ENCODE peak calls at places on chromosomes 4 and X, in seven cellular contexts. K is germinal center; M is activated CD4-positive, alpha-beta T cell treated with anti-CD3 and anti-CD28 coated beads for 24 hours; H is C1 segment of cervical spinal cord; D is neural crest cell; Q is body of pancreas; V is tibial nerve. X is an unnamed sample.

GRCh38 chr4:164424852-164425251 is 329.1 kb upstream of the SMIM31 start:
- DNase-seq in K (no peak), M (no peak), H (no peak), D (no peak), Q (no peak), V (no peak), X (no peak)

GRCh38 chrX:13764765-13765164 is 30.2 kb downstream of the OFD1 start:
- DNase-seq in K (no peak), M (no peak), H (no peak), D (peak), Q (peak), V (no peak), X (no peak)

GRCh38 chrX:77640702-77641101 is 145.3 kb downstream of the ATRX start:
- DNase-seq in K (no peak), M (no peak), H (no peak), D (no peak), Q (no peak), V (no peak), X (no peak)

GRCh38 chr4:111540661-111541060 is 604.6 kb upstream of the FAM241A start:
- DNase-seq in K (no peak), M (no peak), H (no peak), D (no peak), Q (no peak), V (no peak), X (no peak)

GRCh38 chr4:180296036-180296599 is 1947.1 kb upstream of the TENM3 start:
- DNase-seq in K (no peak), M (no peak), H (no peak), D (no peak), Q (no peak), V (no peak), X (no peak)

GRCh38 chrX:94831364-94831763 is 1157.4 kb downstream of the FAM133A start:
- DNase-seq in K (no peak), M (no peak), H (no peak), D (no peak), Q (no peak), V (no peak), X (no peak)

GRCh38 chrX:120763269-120763668 is 112.4 kb downstream of the CT47B1 start:
- DNase-seq in K (no peak), M (no peak), H (no peak), D (no peak), Q (no peak), V (no peak), X (no peak)

GRCh38 chr4:98674404-98675173 is 16.2 kb upstream of the TSPAN5 start:
- DNase-seq in K (no peak), M (no peak), H (no peak), D (no peak), Q (no peak), V (no peak), X (no peak)

GRCh38 chrX:106976416-106976815 is 23.6 kb downstream of the MORC4 start:
- DNase-seq in K (no peak), M (no peak), H (no peak), D (no peak), Q (no peak), V (no peak), X (no peak)

GRCh38 chrX:5915783-5916182 is 312.9 kb downstream of the NLGN4X start:
- DNase-seq in K (no peak), M (no peak), H (no peak), D (no peak), Q (no peak), V (no peak), X (no peak)

GRCh38 chr4:94641702-94642560 is 115.8 kb upstream of the BMPR1B start:
- DNase-seq in K (no peak), M (no peak), H (no peak), D (no peak), Q (no peak), V (no peak), X (no peak)

GRCh38 chr4:38856046-38856445 is 571 bp downstream of the TLR6 start:
- DNase-seq in K (peak), M (no peak), H (no peak), D (no peak), Q (no peak), V (no peak), X (no peak)

GRCh38 chr4:155392486-155393184 is 15.9 kb upstream of the MAP9 start:
- DNase-seq in K (no peak), M (no peak), H (no peak), D (no peak), Q (no peak), V (no peak), X (no peak)

GRCh38 chrX:40496728-40497127 is 84.0 kb upstream of the ATP6AP2 start:
- DNase-seq in K (no peak), M (no peak), H (no peak), D (no peak), Q (peak), V (no peak), X (no peak)

GRCh38 chrX:3326721-3327120 is 19.7 kb downstream of the MXRA5 start:
- DNase-seq in K (no peak), M (no peak), H (no peak), D (no peak), Q (no peak), V (no peak), X (no peak)

GRCh38 chr4:83589283-83589682 is 53.4 kb downstream of the GPAT3 start:
- DNase-seq in K (no peak), M (no peak), H (no peak), D (no peak), Q (no peak), V (no peak), X (no peak)

GRCh38 chr4:113899260-113900177 is 79.9 kb downstream of the ARSJ start:
- DNase-seq in K (no peak), M (no peak), H (no peak), D (no peak), Q (no peak), V (no peak), X (no peak)

GRCh38 chr4:159290321-159291030 is 187.6 kb downstream of the RAPGEF2 start:
- DNase-seq in K (no peak), M (no peak), H (no peak), D (no peak), Q (no peak), V (no peak), X (no peak)

X was measured in NCI-H526 treated with DMSO at 0.1 percent for 48 hours.